ENCODE peak calls at places on chromosomes 3 and 15, in seven cellular contexts. T, Z, N, S, B, L and V are unnamed samples.

GRCh38 chr3:11154953-11155325 is 646 bp downstream of the HRH1 start:
- DNase-seq in T (no peak), Z (no peak), N (peak; percentile 79), S (no peak), B (peak; percentile 27), L (peak; percentile 12), V (peak; percentile 36)

GRCh38 chr3:106620646-106621045 is 751.8 kb upstream of the CBLB start:
- DNase-seq in T (no peak), Z (no peak), N (no peak), S (no peak), B (no peak), L (no peak), V (no peak)

GRCh38 chr15:52464478-52464877 is 64.2 kb downstream of the MYO5A start:
- DNase-seq in T (no peak), Z (no peak), N (no peak), S (peak; percentile 93), B (no peak), L (no peak), V (no peak)

GRCh38 chr3:182812123-182812522 is 18.8 kb downstream of the ATP11B start:
- DNase-seq in T (no peak), Z (no peak), N (no peak), S (no peak), B (no peak), L (no peak), V (no peak)

GRCh38 chr3:120153294-120153693 is 59.0 kb upstream of the GSK3B start:
- DNase-seq in T (no peak), Z (peak; percentile 77), N (no peak), S (no peak), B (peak; percentile 23), L (peak; percentile 21), V (peak; percentile 96)

GRCh38 chr3:112128843-112129727 is 4.0 kb downstream of the GCSAM start:
- DNase-seq in T (no peak), Z (peak; percentile 4), N (no peak), S (peak; percentile 82), B (peak; percentile 20), L (peak; percentile 39), V (peak; percentile 68)

GRCh38 chr3:23648326-23648964 is 157.3 kb upstream of the UBE2E1 start:
- DNase-seq in T (no peak), Z (no peak), N (no peak), S (no peak), B (no peak), L (no peak), V (no peak)

GRCh38 chr3:86702381-86702958 is 288.5 kb downstream of the VGLL3 start:
- DNase-seq in T (no peak), Z (no peak), N (no peak), S (peak; percentile 13), B (no peak), L (no peak), V (no peak)

GRCh38 chr3:101512521-101513418 is at the start of gene SENP7:
- DNase-seq in T (peak; percentile 89), Z (peak; percentile 76), N (peak; percentile 91), S (peak; percentile 81), B (peak; percentile 93), L (peak; percentile 84), V (peak; percentile 83)

GRCh38 chr3:24450142-24450932 is 44.3 kb downstream of the THRB start:
- DNase-seq in T (peak; percentile 53), Z (no peak), N (no peak), S (no peak), B (peak; percentile 28), L (no peak), V (no peak)

GRCh38 chr15:25710184-25710583 is 152.9 kb downstream of the ATP10A start:
- DNase-seq in T (peak; percentile 64), Z (no peak), N (peak; percentile 92), S (no peak), B (peak; percentile 80), L (peak; percentile 20), V (no peak)

GRCh38 chr3:188950832-188951489 is 220.8 kb upstream of the TPRG1 start:
- DNase-seq in T (peak; percentile 87), Z (peak; percentile 98), N (no peak), S (no peak), B (peak; percentile 90), L (peak; percentile 79), V (peak; percentile 85)

GRCh38 chr15:74958320-74958907 is 1.8 kb upstream of the RPP25 start:
- DNase-seq in T (peak; percentile 86), Z (no peak), N (peak; percentile 83), S (no peak), B (peak; percentile 77), L (peak; percentile 35), V (no peak)

GRCh38 chr15:85558747-85559327 is 178.4 kb downstream of the AKAP13 start:
- DNase-seq in T (no peak), Z (no peak), N (no peak), S (no peak), B (no peak), L (no peak), V (no peak)

GRCh38 chr3:111568906-111569305 is 26.2 kb downstream of the ZBED2 start:
- DNase-seq in T (no peak), Z (peak; percentile 20), N (no peak), S (no peak), B (no peak), L (no peak), V (no peak)

GRCh38 chr3:26622634-26623408 is at the start of gene LRRC3B:
- DNase-seq in T (no peak), Z (no peak), N (peak; percentile 91), S (no peak), B (peak; percentile 37), L (no peak), V (no peak)

GRCh38 chr3:26621176-26621575 is 1.4 kb upstream of the LRRC3B start:
- DNase-seq in T (no peak), Z (no peak), N (no peak), S (no peak), B (no peak), L (no peak), V (no peak)

GRCh38 chr3:26623409-26624208 is 1.0 kb downstream of the LRRC3B start:
- DNase-seq in T (no peak), Z (no peak), N (peak; percentile 63), S (no peak), B (peak; percentile 16), L (no peak), V (no peak)

GRCh38 chr3:26624209-26624775 is 1.7 kb downstream of the LRRC3B start:
- DNase-seq in T (no peak), Z (no peak), N (peak; percentile 76), S (no peak), B (peak; percentile 8), L (no peak), V (no peak)

DNA sequence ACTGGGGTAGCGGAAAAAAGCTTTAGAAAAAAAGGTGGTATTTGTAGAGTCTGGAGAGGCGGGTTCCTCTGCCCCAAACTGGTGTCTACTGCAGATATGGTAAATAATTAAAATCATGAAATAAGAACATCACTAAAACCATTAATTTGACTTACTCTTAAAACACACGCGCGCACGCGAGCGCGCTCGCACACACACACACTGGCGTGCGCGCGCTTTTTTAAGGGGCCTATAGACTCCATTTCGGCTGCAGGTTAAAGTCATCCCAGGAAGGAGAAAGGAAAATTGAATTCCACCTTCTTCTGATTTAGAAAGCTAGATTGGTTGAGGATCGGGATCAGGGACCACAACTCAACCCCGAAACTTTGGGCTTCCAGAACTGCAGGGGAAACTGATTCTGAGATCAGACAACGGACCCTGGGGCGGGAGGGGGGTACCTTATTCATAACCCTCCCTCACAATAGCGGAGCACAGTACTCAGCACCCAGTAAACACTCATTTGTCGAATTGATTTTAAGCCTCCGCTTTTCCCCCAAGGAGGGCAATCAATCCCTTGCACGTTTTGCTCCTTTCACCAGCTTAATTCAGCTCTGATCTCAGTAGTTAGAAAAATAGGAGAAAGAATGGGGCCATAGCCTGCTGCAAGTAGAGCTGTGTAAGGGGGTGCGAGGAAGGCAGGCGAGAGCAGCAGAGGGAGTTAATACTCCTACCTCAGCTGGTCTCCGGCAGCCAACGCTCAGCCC is 510 bp upstream of the LRRC3B start:
- DNase-seq in T (no peak), Z (no peak), N (no peak), S (no peak), B (peak; percentile 7), L (no peak), V (no peak)
- H3K4me3 ChIP-seq in T (no peak overlapping the region), Z (peak overlapping the region; percentile 17), N (peak overlapping the region; percentile 84), S (peak overlapping the region; percentile 50), B (peak overlapping the region; percentile 30), L (no peak overlapping the region), V (no peak overlapping the region)

DNA sequence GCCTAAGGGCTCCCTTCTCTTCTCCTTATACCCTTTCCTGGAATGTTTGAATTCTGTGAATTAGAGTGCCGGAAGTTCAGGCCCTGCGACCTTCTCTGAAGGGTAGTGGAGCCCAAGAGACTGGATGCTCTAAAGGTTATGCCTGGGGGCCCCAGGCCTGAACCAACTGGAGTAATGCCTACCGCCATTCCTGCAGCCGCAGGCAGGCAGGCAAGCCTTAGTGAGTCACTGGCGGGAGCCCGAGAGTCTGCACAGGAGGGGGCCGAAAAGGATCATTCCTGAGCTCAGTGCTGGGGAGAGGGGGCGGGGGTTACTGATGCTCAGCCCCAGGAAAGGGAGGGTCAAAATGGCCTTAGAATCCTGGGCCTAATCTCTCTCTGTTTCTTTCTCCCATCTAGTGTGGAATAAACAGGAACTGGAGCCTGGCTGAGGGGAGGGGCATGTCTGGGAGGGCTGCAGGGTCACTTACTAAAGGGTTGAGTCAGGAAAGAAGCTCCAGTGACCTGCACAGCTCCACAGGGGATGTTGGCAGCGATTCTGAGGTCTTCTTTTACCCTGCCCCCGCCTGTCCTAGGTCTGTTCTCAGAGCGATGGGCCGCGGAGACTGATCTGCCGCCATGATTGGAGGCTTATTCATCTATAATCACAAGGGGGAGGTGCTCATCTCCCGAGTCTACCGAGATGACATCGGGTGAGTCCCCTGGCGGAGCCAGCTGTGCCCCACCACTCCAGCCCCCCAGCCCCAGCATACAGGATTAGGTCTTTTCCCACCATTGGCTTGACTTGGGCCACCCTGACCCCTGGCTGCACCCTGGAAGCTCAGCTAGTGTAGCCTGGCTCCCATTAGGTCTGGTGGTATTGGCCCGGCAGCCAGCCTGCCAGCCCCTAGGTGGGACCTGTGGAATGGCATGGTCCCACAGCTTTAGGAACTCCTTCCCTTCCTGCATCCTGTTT is 2.0 kb downstream of the AP2M1 start:
- DNase-seq in T (peak; percentile 47), Z (peak; percentile 90), N (peak; percentile 98), S (no peak), B (peak; percentile 92), L (peak; percentile 96), V (peak; percentile 77)
- TF ChIP-seq CTCF in T (no peak), Z (no peak), N (peak; percentile 26), S (no peak), B (no peak), L (no peak), V (no peak)

GRCh38 chr3:45983865-45984264 is 11.8 kb downstream of the FYCO1 start:
- DNase-seq in T (no peak), Z (no peak), N (no peak), S (no peak), B (no peak), L (no peak), V (no peak)
- H3K4me1 ChIP-seq in T (peaks cover 59% of the 10 kb centered on the region), Z (peaks cover 42% of the 10 kb centered on the region), N (peaks cover 22% of the 10 kb centered on the region), S (peaks cover 21% of the 10 kb centered on the region), B (peaks cover 53% of the 10 kb centered on the region), L (peaks cover 23% of the 10 kb centered on the region), V (peaks cover 24% of the 10 kb centered on the region)

DNA sequence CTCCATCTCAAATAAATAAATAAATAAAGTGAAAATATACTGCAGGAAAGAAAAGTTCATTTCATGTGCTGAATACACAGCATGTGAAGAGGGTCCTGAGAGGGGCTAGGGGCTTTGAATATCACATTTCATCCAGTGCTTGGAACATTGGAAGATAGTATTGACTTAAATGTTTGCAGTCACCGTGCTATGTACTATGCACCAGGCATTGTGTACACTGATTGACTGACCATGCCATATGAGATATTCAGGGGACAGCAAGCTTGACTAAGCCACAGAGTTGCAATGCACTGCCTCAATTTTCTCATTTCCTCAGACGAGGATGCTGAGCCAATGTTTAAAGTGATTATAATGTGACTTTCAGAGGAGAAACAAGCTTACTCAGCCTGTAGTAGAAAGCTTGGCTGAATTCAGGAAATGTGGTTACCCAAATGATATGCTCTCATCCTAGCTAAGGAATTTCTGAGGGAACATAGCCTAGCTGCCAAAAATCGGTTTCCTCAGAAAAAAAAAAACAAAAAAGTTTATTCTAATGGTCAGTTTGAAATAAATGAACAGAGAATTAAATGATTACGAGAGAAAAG is 557.9 kb downstream of the FGF12 start:
- DNase-seq in T (no peak), Z (peak; percentile 82), N (no peak), S (no peak), B (no peak), L (no peak), V (no peak)
- H3K4me3 ChIP-seq in T (no peak overlapping the region), Z (peak overlapping the region; percentile 16), N (no peak overlapping the region), S (no peak overlapping the region), B (no peak overlapping the region), L (no peak overlapping the region), V (no peak overlapping the region)